ENCODE peak calls at places on chromosomes 12 and 14, in four cellular contexts. D, E, F and X are unnamed samples.

GRCh38 chr12:49891476-49891875 is 12.2 kb downstream of the FAIM2 start:
- DNase-seq in F (no peak), D (no peak), E (no peak), X (no peak)

GRCh38 chr14:36161781-36162180 is 14.7 kb downstream of the PTCSC3 start:
- DNase-seq in E (no peak), D (no peak), F (peak), X (no peak)

GRCh38 chr14:104315625-104316024 is 177.2 kb downstream of the KIF26A start:
- DNase-seq in E (no peak), D (peak), F (no peak), X (no peak)

GRCh38 chr14:99899578-99900178 is 106.5 kb downstream of the EML1 start:
- DNase-seq in F (peak), E (no peak), D (no peak), X (no peak)

GRCh38 chr14:61466905-61467280 is 145.5 kb downstream of the PRKCH start:
- DNase-seq in D (no peak), E (no peak), F (no peak), X (no peak)

GRCh38 chr12:79451988-79452387 is 238.8 kb downstream of the PAWR start:
- DNase-seq in D (peak), E (no peak), F (peak), X (no peak)

GRCh38 chr12:95304673-95305198 is 87.1 kb downstream of the VEZT start:
- DNase-seq in F (no peak), E (no peak), D (no peak), X (no peak)

GRCh38 chr12:124921200-124922008 is 7.0 kb upstream of the UBC start:
- DNase-seq in F (peak), E (peak), D (peak), X (no peak)

GRCh38 chr14:65025818-65026217 is 39.1 kb downstream of the FNTB start:
- DNase-seq in E (no peak), D (no peak), F (no peak), X (no peak)

GRCh38 chr12:182381-182883 is 31.5 kb downstream of the SLC6A12 start:
- DNase-seq in E (no peak), F (no peak), D (no peak), X (no peak)

GRCh38 chr12:68271346-68271745 is 17.9 kb upstream of the IL22 start:
- DNase-seq in D (no peak), E (no peak), F (no peak), X (no peak)

GRCh38 chr14:24060984-24061913 is 9.4 kb downstream of the CARMIL3 start:
- DNase-seq in E (no peak), D (no peak), F (no peak), X (no peak)

GRCh38 chr12:132471011-132471857 is 18.7 kb upstream of the FBRSL1 start:
- DNase-seq in D (no peak), E (no peak), F (peak), X (no peak)

GRCh38 chr14:89384636-89385035 is 32.4 kb downstream of the FOXN3 start:
- DNase-seq in F (no peak), D (no peak), E (no peak), X (no peak)

GRCh38 chr14:93941293-93941910 is 14.3 kb downstream of the FAM181A start:
- DNase-seq in D (no peak), F (no peak), E (no peak), X (no peak)

GRCh38 chr14:70234066-70234950 is 45.6 kb upstream of the SLC8A3 start:
- DNase-seq in D (no peak), F (no peak), E (no peak), X (no peak)

GRCh38 chr12:27076468-27076867 is 5.9 kb downstream of the C12orf71 start:
- DNase-seq in D (no peak), F (no peak), E (no peak), X (no peak)

GRCh38 chr12:50517456-50518048 is 12.8 kb downstream of the DIP2B start:
- DNase-seq in F (no peak), E (no peak), D (no peak), X (no peak)

GRCh38 chr12:105330283-105330937 is at the start of gene C12orf75:
- DNase-seq in F (peak), D (peak), E (peak), X (peak)

GRCh38 chr12:91732086-91732485 is 413.6 kb downstream of the BTG1 start:
- DNase-seq in D (no peak), F (no peak), E (no peak), X (no peak)

GRCh38 chr12:128811806-128812205 is 12.0 kb downstream of the SLC15A4 start:
- DNase-seq in D (no peak), E (no peak), F (no peak), X (no peak)

GRCh38 chr14:91396959-91397815 is 20.4 kb downstream of the CCDC88C start:
- DNase-seq in F (no peak), E (peak), D (no peak), X (peak)

GRCh38 chr12:50732591-50732990 is 31.3 kb upstream of the ATF1 start:
- DNase-seq in D (no peak), E (no peak), F (no peak), X (no peak)

GRCh38 chr12:76422878-76423438 is 74.7 kb upstream of the BBS10 start:
- DNase-seq in E (no peak), F (peak), D (no peak), X (no peak)

GRCh38 chr14:68361231-68361630 is 431.6 kb downstream of the ZFP36L1 start:
- DNase-seq in F (no peak), E (no peak), D (no peak), X (no peak)

GRCh38 chr12:100904270-100904669 is 109.7 kb downstream of the ANO4 start:
- DNase-seq in E (no peak), F (no peak), D (no peak), X (no peak)

GRCh38 chr14:51996148-51996746 is 6.9 kb downstream of the RTRAF start:
- DNase-seq in F (peak), D (no peak), E (peak), X (no peak)

GRCh38 chr14:63039800-63040380 is 5.4 kb downstream of the KCNH5 start:
- DNase-seq in E (no peak), F (peak), D (no peak), X (no peak)

GRCh38 chr14:99427632-99428315 is 52.9 kb downstream of the SETD3 start:
- DNase-seq in E (no peak), F (peak), D (no peak), X (no peak)

GRCh38 chr14:71202881-71203280 is 295.6 kb downstream of the PCNX1 start:
- DNase-seq in D (no peak), E (no peak), F (no peak), X (no peak)

GRCh38 chr12:56040151-56040550 is 1.6 kb upstream of the RPS26 start:
- DNase-seq in F (no peak), D (no peak), E (no peak), X (no peak)

GRCh38 chr12:96398422-96399080 is 1.7 kb downstream of the CDK17 start:
- DNase-seq in E (no peak), D (no peak), F (no peak), X (no peak)

GRCh38 chr12:120584343-120585149 is 3.3 kb upstream of the POP5 start:
- DNase-seq in E (peak), F (peak), D (peak), X (peak)

GRCh38 chr12:105820407-105821140 is 318.2 kb downstream of the NUAK1 start:
- DNase-seq in E (no peak), F (no peak), D (no peak), X (no peak)

GRCh38 chr12:68915055-68915454 is 17.9 kb downstream of the CPM start:
- DNase-seq in F (no peak), D (no peak), E (no peak), X (no peak)

GRCh38 chr12:94172031-94172430 is 23.7 kb downstream of the PLXNC1 start:
- DNase-seq in F (no peak), E (no peak), D (no peak), X (no peak)

GRCh38 chr12:53004582-53004981 is 1.7 kb upstream of the EIF4B start:
- DNase-seq in D (no peak), E (no peak), F (peak), X (no peak)

GRCh38 chr14:52020315-52020714 is 31.0 kb downstream of the RTRAF start:
- DNase-seq in E (no peak), F (no peak), D (no peak), X (no peak)

GRCh38 chr14:64053694-64054669 is 201.2 kb downstream of the SYNE2 start:
- DNase-seq in D (no peak), E (no peak), F (no peak), X (no peak)